ENCODE peak calls at places on chromosomes 12 and 14, in seven cellular contexts. X is thyroid gland, D is body of pancreas, Y is IMR-90, S is HepG2, K is breast epithelium, F is uterus. B is an unnamed sample.

GRCh38 chr14:96940009-96940408 is 142.8 kb downstream of the VRK1 start:
- DNase-seq in X (no peak), D (no peak), Y (no peak), S (peak), K (no peak), F (no peak), B (peak)

GRCh38 chr12:87439990-87440827 is 589.0 kb downstream of the C12orf50 start:
- DNase-seq in X (peak), D (no peak), Y (peak), S (no peak), K (peak), F (no peak), B (peak)

GRCh38 chr14:50520947-50521815 is 11.2 kb downstream of the MAP4K5 start:
- DNase-seq in X (no peak), D (peak), Y (peak), S (no peak), K (no peak), F (no peak), B (no peak)

GRCh38 chr12:48903363-48903981 is 21.8 kb downstream of the FKBP11 start:
- DNase-seq in X (peak), D (peak), Y (peak), S (no peak), K (no peak), F (no peak), B (no peak)

GRCh38 chr12:90015228-90015627 is 306.6 kb upstream of the ATP2B1 start:
- DNase-seq in X (no peak), D (no peak), Y (peak), S (no peak), K (no peak), F (no peak), B (no peak)

GRCh38 chr14:61601923-61602732 is 93.2 kb upstream of the HIF1A start:
- DNase-seq in X (peak), D (no peak), Y (no peak), S (no peak), K (no peak), F (no peak), B (no peak)

GRCh38 chr14:54652188-54652889 is 85.4 kb downstream of the SAMD4A start:
- DNase-seq in X (peak), D (peak), Y (peak), S (peak), K (peak), F (peak), B (peak)

GRCh38 chr14:21095430-21096205 is 2.8 kb downstream of the ZNF219 start:
- DNase-seq in X (no peak), D (no peak), Y (peak), S (no peak), K (no peak), F (no peak), B (no peak)

GRCh38 chr12:119713551-119714031 is 45.7 kb downstream of the PRKAB1 start:
- DNase-seq in X (peak), D (no peak), Y (no peak), S (no peak), K (no peak), F (no peak), B (no peak)

GRCh38 chr14:68268719-68269118 is 449.1 kb downstream of the RAD51B start:
- DNase-seq in X (no peak), D (no peak), Y (no peak), S (no peak), K (no peak), F (no peak), B (no peak)

GRCh38 chr12:87157791-87158190 is 871.4 kb downstream of the C12orf50 start:
- DNase-seq in X (no peak), D (no peak), Y (peak), S (no peak), K (no peak), F (no peak), B (peak)

GRCh38 chr14:67513631-67514108 is 19.4 kb upstream of the PLEKHH1 start:
- DNase-seq in X (peak), D (peak), Y (no peak), S (no peak), K (peak), F (no peak), B (no peak)

GRCh38 chr12:31491819-31492598 is 98.9 kb downstream of the DENND5B start:
- DNase-seq in X (no peak), D (no peak), Y (peak), S (peak), K (peak), F (no peak), B (peak)

GRCh38 chr12:19895609-19896008 is 456.3 kb downstream of the AEBP2 start:
- DNase-seq in X (no peak), D (no peak), Y (peak), S (no peak), K (no peak), F (no peak), B (no peak)

GRCh38 chr14:63179383-63179782 is 24.9 kb upstream of the RHOJ start:
- DNase-seq in X (no peak), D (no peak), Y (no peak), S (no peak), K (no peak), F (no peak), B (no peak)

GRCh38 chr14:49160983-49161382 is 425.2 kb downstream of the RPS29 start:
- DNase-seq in X (no peak), D (no peak), Y (no peak), S (no peak), K (no peak), F (no peak), B (no peak)

GRCh38 chr14:63542231-63542999 is 762 bp downstream of the PPP2R5E start:
- DNase-seq in X (peak), D (peak), Y (no peak), S (no peak), K (peak), F (peak), B (peak)

GRCh38 chr14:52494444-52494843 is 57.9 kb downstream of the TXNDC16 start:
- DNase-seq in X (no peak), D (no peak), Y (no peak), S (no peak), K (no peak), F (no peak), B (no peak)

GRCh38 chr12:53809005-53809404 is 57.2 kb upstream of the CISTR start:
- DNase-seq in X (no peak), D (no peak), Y (no peak), S (no peak), K (no peak), F (no peak), B (no peak)

GRCh38 chr14:104973215-104974145 is 4.7 kb downstream of the AHNAK2 start:
- DNase-seq in X (peak), D (peak), Y (peak), S (no peak), K (peak), F (peak), B (peak)

GRCh38 chr12:121765573-121765972 is 27.9 kb downstream of the RHOF start:
- DNase-seq in X (no peak), D (no peak), Y (peak), S (no peak), K (no peak), F (peak), B (peak)

GRCh38 chr12:106527356-106527755 is 55.4 kb upstream of the RFX4 start:
- DNase-seq in X (no peak), D (no peak), Y (peak), S (no peak), K (no peak), F (no peak), B (no peak)

GRCh38 chr12:111298583-111299436 is 70.1 kb downstream of the PHETA1 start:
- DNase-seq in X (peak), D (peak), Y (peak), S (peak), K (no peak), F (no peak), B (peak)

GRCh38 chr12:12872139-12872933 is 19.0 kb upstream of the GPRC5A start:
- DNase-seq in X (no peak), D (no peak), Y (peak), S (peak), K (peak), F (no peak), B (peak)

GRCh38 chr12:39420043-39420442 is 22.9 kb downstream of the KIF21A start:
- DNase-seq in X (no peak), D (no peak), Y (no peak), S (peak), K (no peak), F (no peak), B (no peak)
- TF ChIP-seq POLR2A in X (no peak), D (no peak), Y (no peak), S (no peak), K (no peak), F (no peak), B (no peak)

DNA sequence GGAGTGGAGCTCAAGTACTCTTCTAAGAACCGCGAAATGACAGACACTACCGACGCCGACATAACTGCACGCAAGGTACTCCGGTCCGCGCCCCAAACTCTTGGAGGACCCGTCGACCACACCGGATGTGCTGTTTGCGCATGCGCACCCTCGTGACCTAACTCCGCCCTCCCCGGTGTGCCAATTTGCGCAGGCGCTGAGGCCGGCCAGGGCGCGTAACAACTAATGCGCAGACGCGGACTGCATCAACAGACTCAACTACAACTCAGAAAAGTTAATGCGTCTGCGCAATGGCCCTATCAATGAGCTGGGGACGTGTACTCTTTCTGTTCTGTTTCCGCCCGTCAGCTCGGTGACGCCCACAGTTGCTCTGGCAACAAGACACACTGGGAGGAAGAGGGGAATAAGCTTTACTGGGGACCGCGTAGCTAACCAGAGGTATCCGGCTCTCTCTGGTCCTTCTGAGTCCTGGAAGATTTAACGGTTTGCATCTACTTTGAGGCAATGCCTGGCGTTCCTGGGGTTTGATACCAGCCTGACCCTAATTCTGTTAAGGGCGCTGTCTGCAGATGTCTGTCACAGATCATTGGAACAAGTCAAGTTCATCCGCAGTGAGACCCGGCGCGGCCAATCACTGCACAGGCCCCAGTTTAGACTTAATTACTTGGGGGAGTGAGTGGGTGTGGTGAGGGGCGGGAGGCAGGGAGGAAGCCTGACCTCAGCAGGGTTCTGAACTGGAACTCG is at the start of gene DAD1:
- DNase-seq in X (peak), D (peak), Y (peak), S (peak), K (peak), F (peak), B (peak)
- TF ChIP-seq POLR2A in X (peak), D (peak), Y (peak), S (no peak), K (peak), F (peak), B (peak)

GRCh38 chr14:73851567-73852382 is at the start of gene PTGR2:
- DNase-seq in X (peak), D (peak), Y (peak), S (peak), K (peak), F (peak), B (peak)
- TF ChIP-seq POLR2A in X (peak), D (peak), Y (peak), S (peak), K (peak), F (peak), B (peak)

GRCh38 chr12:8026282-8026637 is 6.3 kb upstream of the FOXJ2 start:
- DNase-seq in X (no peak), D (no peak), Y (no peak), S (no peak), K (no peak), F (no peak), B (no peak)
- TF ChIP-seq POLR2A in X (no peak), D (no peak), Y (no peak), S (peak), K (peak), F (peak), B (no peak)

B was measured in H54.